ENCODE peak calls at places on chromosomes 11 and 22, in ten cellular contexts. O, M, B, Y, K, J, U, N, R and T are unnamed samples.

GRCh38 chr11:116185551-116185950 is 587.2 kb downstream of the BUD13 start:
- DNase-seq in J (no peak), O (no peak), B (no peak), N (no peak), K (no peak), Y (no peak), U (no peak), M (no peak), R (no peak), T (no peak)

GRCh38 chr22:48803171-48803992 is 1024.3 kb downstream of the BRD1 start:
- DNase-seq in K (no peak), R (no peak), Y (no peak), B (no peak), O (no peak), N (no peak), M (no peak), J (no peak), U (no peak), T (no peak)

GRCh38 chr11:44911031-44911814 is 39.5 kb downstream of the TP53I11 start:
- DNase-seq in R (peak; percentile 32), N (peak; percentile 79), J (peak; percentile 71), B (peak; percentile 78), M (peak; percentile 65), Y (peak; percentile 90), O (peak; percentile 90), U (peak; percentile 82), K (peak; percentile 86), T (peak; percentile 59)

GRCh38 chr11:94885581-94885980 is 87.8 kb downstream of the CWC15 start:
- DNase-seq in Y (no peak), K (no peak), O (no peak), J (no peak), U (no peak), M (no peak), N (no peak), R (no peak), B (no peak), T (no peak)

GRCh38 chr11:77073328-77074001 is 6.7 kb downstream of the CAPN5 start:
- DNase-seq in O (no peak), U (peak; percentile 96), M (no peak), B (peak; percentile 96), K (no peak), N (peak; percentile 7), Y (peak; percentile 73), J (peak; percentile 95), R (peak; percentile 63), T (no peak)

GRCh38 chr11:134539285-134539684 is 127.2 kb upstream of the B3GAT1 start:
- DNase-seq in J (no peak), O (no peak), R (no peak), K (no peak), B (no peak), M (no peak), U (no peak), Y (no peak), N (no peak), T (no peak)

GRCh38 chr22:45860201-45860600 is 116.8 kb downstream of the WNT7B start:
- DNase-seq in U (no peak), O (no peak), J (no peak), R (no peak), Y (no peak), K (no peak), M (no peak), B (no peak), N (no peak), T (no peak)

GRCh38 chr11:58963551-58964075 is 24.3 kb downstream of the GLYATL1 start:
- DNase-seq in M (no peak), N (no peak), B (peak; percentile 53), Y (peak; percentile 10), K (no peak), U (no peak), R (peak; percentile 34), J (peak; percentile 58), O (no peak), T (no peak)

GRCh38 chr11:64357904-64358535 is 942 bp upstream of the RPS6KA4 start:
- DNase-seq in U (no peak), Y (peak; percentile 83), N (peak; percentile 41), O (peak; percentile 67), B (peak; percentile 32), K (no peak), J (no peak), R (no peak), M (no peak), T (peak; percentile 59)

GRCh38 chr22:23219787-23220484 is 39.6 kb downstream of the BCR start:
- DNase-seq in M (no peak), K (peak; percentile 56), R (peak; percentile 63), N (peak; percentile 48), J (peak; percentile 46), Y (peak; percentile 64), O (peak; percentile 76), U (no peak), B (peak; percentile 73), T (peak; percentile 55)

GRCh38 chr11:14350716-14351238 is 8.2 kb downstream of the RRAS2 start:
- DNase-seq in B (no peak), U (no peak), N (no peak), M (no peak), J (no peak), O (no peak), Y (no peak), R (no peak), K (no peak), T (no peak)

GRCh38 chr11:57473208-57473930 is 13.0 kb downstream of the RTN4RL2 start:
- DNase-seq in O (no peak), J (no peak), M (no peak), N (no peak), Y (no peak), B (no peak), R (no peak), K (no peak), U (no peak), T (no peak)

GRCh38 chr22:46564084-46564714 is 26.8 kb upstream of the CELSR1 start:
- DNase-seq in U (no peak), R (no peak), M (no peak), K (no peak), N (no peak), B (no peak), O (no peak), J (no peak), Y (no peak), T (no peak)

GRCh38 chr11:106021181-106021966 is 666 bp downstream of the MSANTD4 start:
- DNase-seq in K (no peak), N (no peak), U (no peak), O (no peak), M (no peak), Y (no peak), B (peak; percentile 65), J (peak; percentile 13), R (no peak), T (no peak)

GRCh38 chr22:48719978-48720661 is 1107.6 kb downstream of the BRD1 start:
- DNase-seq in M (no peak), R (no peak), O (peak; percentile 4), Y (no peak), J (no peak), K (no peak), N (no peak), U (no peak), B (no peak), T (no peak)

GRCh38 chr11:90774727-90775572 is 552.1 kb upstream of the CHORDC1 start:
- DNase-seq in K (no peak), M (no peak), Y (no peak), B (no peak), N (no peak), O (no peak), U (no peak), R (no peak), J (no peak), T (no peak)

GRCh38 chr11:66020618-66021357 is 5.5 kb downstream of the CATSPER1 start:
- DNase-seq in N (peak; percentile 19), Y (peak; percentile 82), J (peak; percentile 79), O (peak; percentile 29), R (peak; percentile 63), U (peak; percentile 39), K (no peak), M (no peak), B (peak; percentile 91), T (peak; percentile 33)

GRCh38 chr11:82195251-82195650 is 538.4 kb downstream of the FAM181B start:
- DNase-seq in R (peak; percentile 28), J (no peak), K (no peak), N (no peak), U (no peak), Y (no peak), O (no peak), M (no peak), B (no peak), T (no peak)

GRCh38 chr11:68924073-68924925 is 20.6 kb downstream of the IGHMBP2 start:
- DNase-seq in O (no peak), Y (no peak), K (no peak), N (no peak), B (no peak), M (no peak), J (no peak), R (no peak), U (no peak), T (no peak)

GRCh38 chr11:31437742-31438435 is 68.2 kb downstream of the DNAJC24 start:
- DNase-seq in U (no peak), N (no peak), M (no peak), O (no peak), K (no peak), B (peak; percentile 74), J (peak; percentile 75), R (no peak), Y (no peak), T (no peak)

GRCh38 chr11:102685311-102685710 is 20.3 kb downstream of the MMP27 start:
- DNase-seq in J (no peak), O (no peak), K (no peak), Y (no peak), M (no peak), N (no peak), B (no peak), R (no peak), U (no peak), T (no peak)

GRCh38 chr11:73095613-73096012 is 46.5 kb downstream of the FCHSD2 start:
- DNase-seq in K (no peak), Y (no peak), B (no peak), N (no peak), J (no peak), O (no peak), M (no peak), U (peak; percentile 69), R (no peak), T (no peak)